ENCODE peak calls at places on chromosomes 5 and 9, in ten cellular contexts. P, M, C, R, A, Z, I, V, D and W are unnamed samples.

GRCh38 chr5:139458580-139459407 is 3.7 kb downstream of the ECSCR start:
- DNase-seq in P (no peak), M (peak; percentile 84), C (peak; percentile 39), R (no peak), A (no peak), Z (peak; percentile 57), I (no peak), V (no peak), D (peak; percentile 95), W (no peak)

GRCh38 chr5:56075361-56075760 is 80.6 kb upstream of the IL6ST start:
- DNase-seq in P (peak; percentile 78), M (no peak), C (peak; percentile 23), R (no peak), A (no peak), Z (peak; percentile 75), I (peak; percentile 90), V (no peak), D (no peak), W (no peak)

GRCh38 chr9:108473209-108474112 is 382.3 kb downstream of the ACTL7B start:
- DNase-seq in P (peak; percentile 28), M (no peak), C (no peak), R (no peak), A (no peak), Z (peak; percentile 88), I (no peak), V (no peak), D (no peak), W (no peak)

GRCh38 chr5:168978015-168978414 is 322.9 kb downstream of the SLIT3 start:
- DNase-seq in P (no peak), M (no peak), C (no peak), R (no peak), A (no peak), Z (peak; percentile 88), I (no peak), V (no peak), D (no peak), W (no peak)

GRCh38 chr9:18795947-18796705 is 236.9 kb downstream of the SAXO1 start:
- DNase-seq in P (no peak), M (no peak), C (no peak), R (no peak), A (no peak), Z (peak; percentile 71), I (no peak), V (peak; percentile 45), D (no peak), W (no peak)

GRCh38 chr5:102296229-102296817 is at the start of gene SLCO4C1:
- DNase-seq in P (no peak), M (peak; percentile 96), C (peak; percentile 55), R (peak; percentile 98), A (peak; percentile 77), Z (peak; percentile 52), I (peak; percentile 72), V (peak; percentile 93), D (peak; percentile 46), W (peak; percentile 91)

GRCh38 chr9:85224301-85224700 is 517.5 kb downstream of the AGTPBP1 start:
- DNase-seq in P (no peak), M (no peak), C (no peak), R (no peak), A (no peak), Z (no peak), I (no peak), V (no peak), D (no peak), W (no peak)

GRCh38 chr9:89448381-89448780 is 49.5 kb downstream of the SEMA4D start:
- DNase-seq in P (no peak), M (peak; percentile 77), C (no peak), R (peak; percentile 22), A (no peak), Z (no peak), I (no peak), V (no peak), D (no peak), W (no peak)

GRCh38 chr5:141512390-141513020 is 23.6 kb downstream of the PCDHGC5 start:
- DNase-seq in P (peak; percentile 87), M (peak; percentile 96), C (peak; percentile 78), R (peak; percentile 97), A (peak; percentile 87), Z (peak; percentile 71), I (peak; percentile 93), V (peak; percentile 91), D (peak; percentile 81), W (peak; percentile 90)

GRCh38 chr5:141513021-141513626 is 24.2 kb downstream of the PCDHGC5 start:
- DNase-seq in P (no peak), M (peak; percentile 86), C (no peak), R (peak; percentile 69), A (peak; percentile 90), Z (peak; percentile 54), I (no peak), V (peak; percentile 81), D (peak; percentile 45), W (no peak)

GRCh38 chr5:141510850-141511718 is 22.2 kb downstream of the PCDHGC5 start:
- DNase-seq in P (no peak), M (no peak), C (no peak), R (no peak), A (no peak), Z (no peak), I (no peak), V (no peak), D (no peak), W (no peak)

GRCh38 chr5:141510160-141510559 is 21.3 kb downstream of the PCDHGC5 start:
- DNase-seq in P (no peak), M (no peak), C (no peak), R (no peak), A (no peak), Z (no peak), I (no peak), V (no peak), D (no peak), W (no peak)

DNA sequence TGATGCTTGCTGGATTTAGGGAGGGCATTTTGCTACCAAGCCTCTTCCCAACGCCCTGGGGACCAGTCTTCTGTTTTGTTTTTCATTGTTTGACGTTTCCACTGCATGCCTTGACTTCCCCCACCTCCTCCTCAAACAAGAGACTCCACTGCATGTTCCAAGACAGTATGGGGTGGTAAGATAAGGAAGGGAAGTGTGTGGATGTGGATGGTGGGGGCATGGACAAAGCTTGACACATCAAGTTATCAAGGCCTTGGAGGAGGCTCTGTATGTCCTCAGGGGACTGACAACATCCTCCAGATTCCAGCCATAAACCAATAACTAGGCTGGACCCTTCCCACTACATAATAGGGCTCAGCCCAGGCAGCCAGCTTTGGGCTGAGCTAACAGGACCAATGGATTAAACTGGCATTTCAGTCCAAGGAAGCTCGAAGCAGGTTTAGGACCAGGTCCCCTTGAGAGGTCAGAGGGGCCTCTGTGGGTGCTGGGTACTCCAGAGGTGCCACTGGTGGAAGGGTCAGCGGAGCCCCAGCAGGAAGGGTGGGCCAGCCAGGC is 23.0 kb downstream of the PCDHGC5 start:
- DNase-seq in P (no peak), M (no peak), C (no peak), R (no peak), A (no peak), Z (no peak), I (no peak), V (no peak), D (no peak), W (no peak)
- H3K27ac ChIP-seq in P (peak overlapping the region; percentile 97), M (peak overlapping the region; percentile 82), C (peak overlapping the region; percentile 78), R (peak overlapping the region; percentile 62), A (peak overlapping the region; percentile 92), Z (no peak overlapping the region), I (peak overlapping the region; percentile 91), V (no peak overlapping the region), D (no peak overlapping the region), W (no peak overlapping the region)

GRCh38 chr9:122810306-122810946 is 10.5 kb downstream of the OR1K1 start:
- DNase-seq in P (peak; percentile 68), M (peak; percentile 88), C (peak; percentile 53), R (peak; percentile 81), A (peak; percentile 86), Z (peak; percentile 84), I (peak; percentile 82), V (peak; percentile 86), D (peak; percentile 84), W (peak; percentile 73)

GRCh38 chr9:122816163-122816867 is 12.1 kb downstream of the PDCL start:
- DNase-seq in P (peak; percentile 49), M (peak; percentile 87), C (peak; percentile 30), R (no peak), A (no peak), Z (peak; percentile 25), I (no peak), V (no peak), D (peak; percentile 80), W (peak; percentile 35)

GRCh38 chr9:122812736-122813135 is 12.8 kb downstream of the OR1K1 start:
- DNase-seq in P (no peak), M (no peak), C (no peak), R (no peak), A (no peak), Z (no peak), I (no peak), V (no peak), D (no peak), W (no peak)

GRCh38 chr9:122815544-122815943 is 12.8 kb downstream of the PDCL start:
- DNase-seq in P (no peak), M (no peak), C (no peak), R (no peak), A (no peak), Z (no peak), I (no peak), V (no peak), D (no peak), W (no peak)

DNA sequence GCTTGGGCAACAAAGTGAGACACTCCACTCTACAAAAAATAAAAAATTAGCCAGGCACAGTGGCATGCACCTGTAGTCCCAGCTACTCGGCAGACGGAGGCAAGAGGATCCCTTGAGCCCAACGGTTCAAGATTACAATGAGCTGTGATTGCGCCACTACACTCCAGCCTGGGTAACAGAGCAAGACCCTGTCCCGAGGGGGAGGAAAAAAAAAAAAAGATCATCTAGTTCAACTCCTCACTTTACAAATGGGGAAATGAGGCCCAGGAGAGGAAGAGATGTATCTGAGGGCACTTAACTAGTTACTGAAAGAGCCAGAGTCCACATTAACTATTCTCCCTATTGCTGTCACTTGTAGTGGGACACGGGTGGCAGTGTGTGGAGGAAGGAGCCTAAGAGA is 13.8 kb downstream of the PDCL start:
- DNase-seq in P (no peak), M (no peak), C (no peak), R (no peak), A (no peak), Z (no peak), I (no peak), V (no peak), D (no peak), W (no peak)
- H3K4me1 ChIP-seq in P (no peaks in the 10 kb centered on the region), M (peaks cover 43% of the 10 kb centered on the region), C (no peaks in the 10 kb centered on the region), R (peaks cover 6% of the 10 kb centered on the region), A (no peaks in the 10 kb centered on the region), Z (no peaks in the 10 kb centered on the region), I (no peaks in the 10 kb centered on the region), V (no peaks in the 10 kb centered on the region), D (peaks cover 28% of the 10 kb centered on the region), W (peaks cover 3% of the 10 kb centered on the region)

DNA sequence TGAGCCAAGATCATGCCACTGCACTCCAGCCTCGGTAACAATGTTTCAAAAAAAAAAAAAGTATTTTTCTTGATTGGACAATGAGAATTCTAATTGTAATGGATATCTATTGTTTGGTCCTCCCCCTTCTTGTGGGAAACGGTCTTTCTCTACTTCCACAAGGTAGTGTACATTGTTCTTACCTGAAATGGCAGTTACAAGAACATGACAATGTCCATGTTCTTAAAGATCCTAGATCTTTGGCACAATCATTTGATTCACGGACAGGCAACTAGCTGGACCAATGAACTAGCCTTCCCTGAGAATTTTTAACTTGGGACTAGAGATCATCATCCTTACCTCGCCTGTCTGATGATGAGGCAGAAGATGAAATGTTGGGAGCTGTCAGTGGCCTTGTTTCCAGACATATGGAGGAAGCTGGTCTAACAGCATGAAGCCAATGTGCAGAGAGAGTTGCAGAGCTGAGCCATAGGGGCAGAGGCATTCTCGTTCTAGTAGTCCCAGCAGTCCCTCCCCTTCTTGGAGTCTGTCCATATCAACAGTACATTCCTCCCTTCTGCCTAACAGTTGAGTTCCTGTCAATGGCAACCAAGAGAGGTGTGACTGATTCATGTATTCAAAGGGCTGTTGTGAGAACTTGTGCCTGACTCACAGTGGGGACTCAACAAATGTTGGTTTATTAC is 2.2 kb upstream of the MARCHF6 start:
- DNase-seq in P (no peak), M (no peak), C (no peak), R (no peak), A (peak; percentile 54), Z (peak; percentile 87), I (no peak), V (no peak), D (no peak), W (no peak)
- H3K4me3 ChIP-seq in P (no peak overlapping the region), M (no peak overlapping the region), C (no peak overlapping the region), R (no peak overlapping the region), A (no peak overlapping the region), Z (no peak overlapping the region), I (no peak overlapping the region), V (no peak overlapping the region), D (no peak overlapping the region), W (no peak overlapping the region)

DNA sequence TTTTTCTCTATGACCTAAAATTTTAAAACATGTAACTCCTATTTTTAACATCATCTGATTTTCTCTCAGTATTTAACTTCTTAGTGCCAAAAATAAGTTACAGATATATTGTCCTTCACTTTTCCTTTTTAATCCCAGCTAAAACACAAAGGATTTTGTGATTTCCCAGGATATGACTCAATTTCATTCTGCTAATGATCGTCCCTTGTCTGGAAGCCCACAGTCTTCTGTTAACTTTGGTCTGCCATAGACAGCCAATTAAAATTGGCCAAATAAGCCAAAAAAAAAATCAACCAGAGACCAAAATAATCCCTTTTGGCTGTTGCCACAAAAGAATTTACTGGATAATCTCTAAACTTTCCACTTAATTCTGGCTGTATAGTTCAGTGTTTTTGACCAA is 124.5 kb upstream of the FST start:
- DNase-seq in P (no peak), M (no peak), C (no peak), R (no peak), A (no peak), Z (no peak), I (no peak), V (no peak), D (no peak), W (no peak)
- H3K27ac ChIP-seq in P (no peak overlapping the region), M (no peak overlapping the region), C (no peak overlapping the region), R (no peak overlapping the region), A (no peak overlapping the region), Z (no peak overlapping the region), I (no peak overlapping the region), V (no peak overlapping the region), D (no peak overlapping the region), W (no peak overlapping the region)